ENCODE peak calls at places on chromosomes 7 and 10, in four cellular contexts. C, Q, U and K are unnamed samples.
A peak's percentile ranks its signal among the peaks of the same experiment; 100 is the strongest.

GRCh38 chr7:150324366-150324961 is 1.1 kb upstream of the ACTR3C start:
- DNase-seq in U (no peak), C (no peak), Q (no peak), K (no peak)

GRCh38 chr7:70595741-70596574 is 536.0 kb upstream of the GALNT17 start:
- DNase-seq in Q (no peak), U (peak; percentile 47), C (no peak), K (no peak)

GRCh38 chr10:79445217-79445707 is at the start of gene ZCCHC24:
- DNase-seq in Q (no peak), U (no peak), C (no peak), K (no peak)

GRCh38 chr7:113071465-113071864 is 15.2 kb downstream of the GPR85 start:
- DNase-seq in Q (no peak), C (no peak), U (no peak), K (no peak)

GRCh38 chr7:22586806-22587180 is 86.8 kb upstream of the STEAP1B start:
- DNase-seq in U (no peak), C (no peak), Q (no peak), K (no peak)

GRCh38 chr10:89476676-89477075 is 58.7 kb downstream of the SLC16A12 start:
- DNase-seq in C (no peak), U (no peak), Q (no peak), K (no peak)

GRCh38 chr10:118259288-118259906 is 82.7 kb downstream of the FAM204A start:
- DNase-seq in C (peak; percentile 5), U (peak; percentile 17), Q (peak; percentile 14), K (no peak)

GRCh38 chr7:22543169-22543568 is 43.2 kb upstream of the STEAP1B start:
- DNase-seq in Q (no peak), C (no peak), U (no peak), K (no peak)

GRCh38 chr7:106346678-106347217 is 62.0 kb upstream of the NAMPT start:
- DNase-seq in U (no peak), Q (peak; percentile 51), C (peak; percentile 2), K (peak; percentile 50)

GRCh38 chr10:22816298-22816653 is 101.9 kb upstream of the PIP4K2A start:
- DNase-seq in U (no peak), C (no peak), Q (peak; percentile 73), K (no peak)

GRCh38 chr10:5518143-5518542 is 6.6 kb upstream of the CALML3 start:
- DNase-seq in C (no peak), Q (no peak), U (peak; percentile 23), K (no peak)

GRCh38 chr10:31467791-31468535 is 148.9 kb downstream of the ZEB1 start:
- DNase-seq in U (no peak), C (no peak), Q (peak; percentile 7), K (no peak)

GRCh38 chr10:77637474-77637985 is at the start of gene KCNMA1:
- DNase-seq in Q (peak; percentile 51), C (no peak), U (peak; percentile 42), K (no peak)

GRCh38 chr7:141480953-141481352 is 70.3 kb upstream of the AGK start:
- DNase-seq in Q (no peak), U (no peak), C (no peak), K (no peak)

GRCh38 chr10:33376976-33377657 is 42.6 kb upstream of the NRP1 start:
- DNase-seq in U (no peak), Q (peak; percentile 30), C (no peak), K (no peak)

GRCh38 chr7:89334785-89335184 is 539.2 kb upstream of the TEX47 start:
- DNase-seq in Q (no peak), C (no peak), U (no peak), K (no peak)

GRCh38 chr7:14841086-14841485 is 61.5 kb downstream of the DGKB start:
- DNase-seq in C (no peak), Q (no peak), U (no peak), K (no peak)

GRCh38 chr10:125155101-125155500 is 5.3 kb downstream of the CTBP2 start:
- DNase-seq in U (no peak), Q (no peak), C (no peak), K (no peak)

GRCh38 chr10:101222247-101222531 is 7.1 kb downstream of the LBX1 start:
- DNase-seq in C (no peak), U (no peak), Q (no peak), K (no peak)

GRCh38 chr7:79317728-79318127 is 135.7 kb downstream of the MAGI2 start:
- DNase-seq in Q (peak; percentile 19), U (no peak), C (no peak), K (no peak)

GRCh38 chr7:157010588-157011332 is at the start of gene MNX1:
- DNase-seq in U (peak; percentile 92), C (peak; percentile 18), Q (peak; percentile 75), K (no peak)

GRCh38 chr7:2820508-2820934 is 23.6 kb downstream of the GNA12 start:
- DNase-seq in C (no peak), Q (peak; percentile 90), U (no peak), K (no peak)

GRCh38 chr10:132502544-132503300 is 34.9 kb upstream of the INPP5A start:
- DNase-seq in Q (no peak), C (no peak), U (no peak), K (no peak)